ENCODE peak calls at places on chromosomes 11 and 22, in ten cellular contexts. One of them, this sample, is unnamed.

GRCh38 chr11:34601085-34601444 is 19.8 kb upstream of the EHF start:
- DNase-seq in neural progenitor cell: no peak
- DNase-seq in brain microvascular endothelial cell: no peak
- DNase-seq in RWPE1: no peak
- DNase-seq in cardiac muscle cell: no peak
- DNase-seq in kidney: no peak
- DNase-seq in psoas muscle: no peak
- DNase-seq in IMR-90: peak
- DNase-seq in testis: no peak
- DNase-seq in fibroblast of lung: peak
- DNase-seq in this sample: peak

GRCh38 chr11:62500066-62501035 is 46.3 kb downstream of the AHNAK start:
- DNase-seq in neural progenitor cell: no peak
- DNase-seq in brain microvascular endothelial cell: no peak
- DNase-seq in RWPE1: peak
- DNase-seq in cardiac muscle cell: no peak
- DNase-seq in kidney: no peak
- DNase-seq in psoas muscle: no peak
- DNase-seq in IMR-90: no peak
- DNase-seq in testis: no peak
- DNase-seq in fibroblast of lung: no peak
- DNase-seq in this sample: no peak

GRCh38 chr22:35549338-35549737 is 8.7 kb downstream of the RASD2 start:
- DNase-seq in neural progenitor cell: no peak
- DNase-seq in brain microvascular endothelial cell: no peak
- DNase-seq in RWPE1: no peak
- DNase-seq in cardiac muscle cell: no peak
- DNase-seq in kidney: no peak
- DNase-seq in psoas muscle: peak
- DNase-seq in IMR-90: no peak
- DNase-seq in testis: peak
- DNase-seq in fibroblast of lung: no peak
- DNase-seq in this sample: no peak

GRCh38 chr22:20130319-20130718 is 1.3 kb upstream of the ZDHHC8 start:
- DNase-seq in neural progenitor cell: no peak
- DNase-seq in brain microvascular endothelial cell: no peak
- DNase-seq in RWPE1: no peak
- DNase-seq in cardiac muscle cell: no peak
- DNase-seq in kidney: no peak
- DNase-seq in psoas muscle: no peak
- DNase-seq in IMR-90: no peak
- DNase-seq in testis: no peak
- DNase-seq in fibroblast of lung: no peak
- DNase-seq in this sample: no peak

GRCh38 chr11:15773024-15773423 is 583.3 kb downstream of the SOX6 start:
- DNase-seq in neural progenitor cell: no peak
- DNase-seq in brain microvascular endothelial cell: no peak
- DNase-seq in RWPE1: no peak
- DNase-seq in cardiac muscle cell: no peak
- DNase-seq in kidney: no peak
- DNase-seq in psoas muscle: no peak
- DNase-seq in IMR-90: no peak
- DNase-seq in testis: no peak
- DNase-seq in fibroblast of lung: no peak
- DNase-seq in this sample: no peak

GRCh38 chr22:28773461-28773867 is 969 bp downstream of the CCDC117 start:
- DNase-seq in neural progenitor cell: no peak
- DNase-seq in brain microvascular endothelial cell: no peak
- DNase-seq in RWPE1: peak
- DNase-seq in cardiac muscle cell: no peak
- DNase-seq in kidney: no peak
- DNase-seq in psoas muscle: no peak
- DNase-seq in IMR-90: peak
- DNase-seq in testis: no peak
- DNase-seq in fibroblast of lung: peak
- DNase-seq in this sample: no peak

GRCh38 chr22:44410396-44411056 is 87.5 kb downstream of the RTL6 start:
- DNase-seq in neural progenitor cell: no peak
- DNase-seq in brain microvascular endothelial cell: no peak
- DNase-seq in RWPE1: no peak
- DNase-seq in cardiac muscle cell: peak
- DNase-seq in kidney: peak
- DNase-seq in psoas muscle: no peak
- DNase-seq in IMR-90: no peak
- DNase-seq in testis: no peak
- DNase-seq in fibroblast of lung: no peak
- DNase-seq in this sample: no peak

GRCh38 chr11:27705873-27706820 is 5.9 kb upstream of the BDNF start:
- DNase-seq in neural progenitor cell: peak
- DNase-seq in brain microvascular endothelial cell: no peak
- DNase-seq in RWPE1: peak
- DNase-seq in cardiac muscle cell: peak
- DNase-seq in kidney: no peak
- DNase-seq in psoas muscle: no peak
- DNase-seq in IMR-90: peak
- DNase-seq in testis: peak
- DNase-seq in fibroblast of lung: peak
- DNase-seq in this sample: no peak

GRCh38 chr11:105000797-105001196 is 22.2 kb downstream of the CASP5 start:
- DNase-seq in neural progenitor cell: peak
- DNase-seq in brain microvascular endothelial cell: no peak
- DNase-seq in RWPE1: no peak
- DNase-seq in cardiac muscle cell: no peak
- DNase-seq in kidney: no peak
- DNase-seq in psoas muscle: no peak
- DNase-seq in IMR-90: no peak
- DNase-seq in testis: peak
- DNase-seq in fibroblast of lung: no peak
- DNase-seq in this sample: no peak

GRCh38 chr11:110077866-110078325 is 15.3 kb upstream of the ZC3H12C start:
- DNase-seq in neural progenitor cell: no peak
- DNase-seq in brain microvascular endothelial cell: peak
- DNase-seq in RWPE1: peak
- DNase-seq in cardiac muscle cell: no peak
- DNase-seq in kidney: no peak
- DNase-seq in psoas muscle: no peak
- DNase-seq in IMR-90: peak
- DNase-seq in testis: peak
- DNase-seq in fibroblast of lung: peak
- DNase-seq in this sample: no peak

GRCh38 chr11:8357891-8358566 is 94.4 kb upstream of the LMO1 start:
- DNase-seq in neural progenitor cell: no peak
- DNase-seq in brain microvascular endothelial cell: no peak
- DNase-seq in RWPE1: no peak
- DNase-seq in cardiac muscle cell: no peak
- DNase-seq in kidney: peak
- DNase-seq in psoas muscle: no peak
- DNase-seq in IMR-90: no peak
- DNase-seq in testis: no peak
- DNase-seq in fibroblast of lung: no peak
- DNase-seq in this sample: no peak

GRCh38 chr11:14549891-14550290 is 29.7 kb upstream of the PSMA1 start:
- DNase-seq in neural progenitor cell: no peak
- DNase-seq in brain microvascular endothelial cell: no peak
- DNase-seq in RWPE1: no peak
- DNase-seq in cardiac muscle cell: no peak
- DNase-seq in kidney: no peak
- DNase-seq in psoas muscle: no peak
- DNase-seq in IMR-90: no peak
- DNase-seq in testis: no peak
- DNase-seq in fibroblast of lung: no peak
- DNase-seq in this sample: no peak

GRCh38 chr11:130798280-130798679 is 118.0 kb downstream of the SNX19 start:
- DNase-seq in neural progenitor cell: no peak
- DNase-seq in brain microvascular endothelial cell: peak
- DNase-seq in RWPE1: peak
- DNase-seq in cardiac muscle cell: no peak
- DNase-seq in kidney: no peak
- DNase-seq in psoas muscle: no peak
- DNase-seq in IMR-90: peak
- DNase-seq in testis: no peak
- DNase-seq in fibroblast of lung: peak
- DNase-seq in this sample: peak

GRCh38 chr22:27499121-27499520 is 302.4 kb downstream of the MN1 start:
- DNase-seq in neural progenitor cell: no peak
- DNase-seq in brain microvascular endothelial cell: no peak
- DNase-seq in RWPE1: no peak
- DNase-seq in cardiac muscle cell: no peak
- DNase-seq in kidney: no peak
- DNase-seq in psoas muscle: no peak
- DNase-seq in IMR-90: no peak
- DNase-seq in testis: no peak
- DNase-seq in fibroblast of lung: peak
- DNase-seq in this sample: no peak

GRCh38 chr11:100727410-100727809 is 40.3 kb downstream of the ARHGAP42 start:
- DNase-seq in neural progenitor cell: no peak
- DNase-seq in brain microvascular endothelial cell: peak
- DNase-seq in RWPE1: no peak
- DNase-seq in cardiac muscle cell: peak
- DNase-seq in kidney: no peak
- DNase-seq in psoas muscle: peak
- DNase-seq in IMR-90: no peak
- DNase-seq in testis: no peak
- DNase-seq in fibroblast of lung: peak
- DNase-seq in this sample: no peak
- H3K27ac ChIP-seq in neural progenitor cell: no peak
- H3K27ac ChIP-seq in brain microvascular endothelial cell: no peak
- H3K27ac ChIP-seq in RWPE1: no peak
- H3K27ac ChIP-seq in cardiac muscle cell: peak
- H3K27ac ChIP-seq in kidney: no peak
- H3K27ac ChIP-seq in psoas muscle: peak
- H3K27ac ChIP-seq in IMR-90: no peak
- H3K27ac ChIP-seq in testis: no peak
- H3K27ac ChIP-seq in fibroblast of lung: no peak
- H3K27ac ChIP-seq in this sample: no peak

GRCh38 chr22:40583058-40583741 is 53.3 kb downstream of the MRTFA start:
- DNase-seq in neural progenitor cell: no peak
- DNase-seq in brain microvascular endothelial cell: no peak
- DNase-seq in RWPE1: no peak
- DNase-seq in cardiac muscle cell: no peak
- DNase-seq in kidney: no peak
- DNase-seq in psoas muscle: no peak
- DNase-seq in IMR-90: no peak
- DNase-seq in testis: no peak
- DNase-seq in fibroblast of lung: no peak
- DNase-seq in this sample: no peak
- TF ChIP-seq CTCF in neural progenitor cell: no peak
- TF ChIP-seq CTCF in brain microvascular endothelial cell: no peak
- TF ChIP-seq CTCF in RWPE1: no peak
- TF ChIP-seq CTCF in cardiac muscle cell: no peak
- TF ChIP-seq CTCF in kidney: no peak
- TF ChIP-seq CTCF in psoas muscle: no peak
- TF ChIP-seq CTCF in IMR-90: no peak
- TF ChIP-seq CTCF in testis: no peak
- TF ChIP-seq CTCF in fibroblast of lung: no peak
- TF ChIP-seq CTCF in this sample: no peak

GRCh38 chr22:46588279-46589140 is 31.7 kb upstream of the GRAMD4 start:
- DNase-seq in neural progenitor cell: peak
- DNase-seq in brain microvascular endothelial cell: no peak
- DNase-seq in RWPE1: no peak
- DNase-seq in cardiac muscle cell: peak
- DNase-seq in kidney: peak
- DNase-seq in psoas muscle: no peak
- DNase-seq in IMR-90: no peak
- DNase-seq in testis: no peak
- DNase-seq in fibroblast of lung: no peak
- DNase-seq in this sample: no peak

GRCh38 chr22:46590334-46590733 is 29.9 kb upstream of the GRAMD4 start:
- DNase-seq in neural progenitor cell: peak
- DNase-seq in brain microvascular endothelial cell: no peak
- DNase-seq in RWPE1: no peak
- DNase-seq in cardiac muscle cell: no peak
- DNase-seq in kidney: peak
- DNase-seq in psoas muscle: no peak
- DNase-seq in IMR-90: no peak
- DNase-seq in testis: no peak
- DNase-seq in fibroblast of lung: no peak
- DNase-seq in this sample: no peak

GRCh38 chr22:46589141-46589748 is 30.9 kb upstream of the GRAMD4 start:
- DNase-seq in neural progenitor cell: peak
- DNase-seq in brain microvascular endothelial cell: no peak
- DNase-seq in RWPE1: no peak
- DNase-seq in cardiac muscle cell: no peak
- DNase-seq in kidney: peak
- DNase-seq in psoas muscle: no peak
- DNase-seq in IMR-90: no peak
- DNase-seq in testis: no peak
- DNase-seq in fibroblast of lung: no peak
- DNase-seq in this sample: no peak

GRCh38 chr22:46591890-46592289 is 28.3 kb upstream of the GRAMD4 start:
- DNase-seq in neural progenitor cell: peak
- DNase-seq in brain microvascular endothelial cell: no peak
- DNase-seq in RWPE1: no peak
- DNase-seq in cardiac muscle cell: no peak
- DNase-seq in kidney: peak
- DNase-seq in psoas muscle: no peak
- DNase-seq in IMR-90: no peak
- DNase-seq in testis: no peak
- DNase-seq in fibroblast of lung: no peak
- DNase-seq in this sample: no peak

DNA sequence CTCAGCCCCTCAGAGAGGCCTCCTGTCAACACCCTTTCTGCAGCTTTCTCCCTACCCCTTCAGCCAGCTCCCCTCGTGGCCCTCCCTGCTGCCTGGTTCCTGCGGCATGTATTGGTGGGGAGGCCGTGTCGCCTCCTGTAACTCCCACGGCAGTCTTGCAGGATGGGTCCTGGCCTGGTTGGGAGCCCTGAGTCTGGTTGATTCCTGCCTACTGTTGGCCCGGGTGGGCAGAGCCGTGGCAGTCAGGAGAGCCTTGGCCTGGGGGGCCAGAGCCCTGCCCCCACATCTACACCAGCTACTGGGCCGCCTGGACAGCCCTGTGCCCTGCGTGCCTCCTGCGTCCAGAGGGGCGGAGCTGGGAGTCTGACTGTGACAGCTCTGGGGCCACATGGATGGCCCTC is 30.3 kb upstream of the GRAMD4 start:
- DNase-seq in neural progenitor cell: peak
- DNase-seq in brain microvascular endothelial cell: no peak
- DNase-seq in RWPE1: no peak
- DNase-seq in cardiac muscle cell: peak
- DNase-seq in kidney: peak
- DNase-seq in psoas muscle: no peak
- DNase-seq in IMR-90: no peak
- DNase-seq in testis: no peak
- DNase-seq in fibroblast of lung: no peak
- DNase-seq in this sample: no peak
- H3K27ac ChIP-seq in neural progenitor cell: no peak
- H3K27ac ChIP-seq in brain microvascular endothelial cell: no peak
- H3K27ac ChIP-seq in RWPE1: no peak
- H3K27ac ChIP-seq in cardiac muscle cell: peak
- H3K27ac ChIP-seq in kidney: peak
- H3K27ac ChIP-seq in psoas muscle: peak
- H3K27ac ChIP-seq in IMR-90: no peak
- H3K27ac ChIP-seq in testis: no peak
- H3K27ac ChIP-seq in fibroblast of lung: no peak
- H3K27ac ChIP-seq in this sample: no peak

DNA sequence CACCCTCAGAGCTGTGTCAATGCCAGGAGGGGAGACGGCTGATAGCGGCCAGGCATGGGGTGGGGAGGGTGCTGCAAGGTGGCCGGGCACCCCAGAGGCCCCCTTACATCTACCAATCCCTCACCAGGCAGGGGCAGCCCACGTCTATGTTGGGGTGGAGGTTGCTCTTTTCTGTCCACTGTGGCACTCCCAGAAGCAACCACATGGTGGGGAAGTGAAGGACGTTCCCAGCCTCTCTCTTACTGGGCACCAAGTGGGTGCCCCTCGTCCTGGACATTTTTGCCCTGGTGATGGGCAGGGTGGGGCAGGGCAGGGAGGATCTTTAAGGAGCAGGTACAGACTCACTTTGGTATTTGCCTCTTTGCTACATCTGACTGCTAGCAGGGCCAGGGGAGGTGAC is 47.5 kb downstream of the NECTIN1 start:
- DNase-seq in neural progenitor cell: no peak
- DNase-seq in brain microvascular endothelial cell: no peak
- DNase-seq in RWPE1: no peak
- DNase-seq in cardiac muscle cell: no peak
- DNase-seq in kidney: no peak
- DNase-seq in psoas muscle: no peak
- DNase-seq in IMR-90: no peak
- DNase-seq in testis: no peak
- DNase-seq in fibroblast of lung: no peak
- DNase-seq in this sample: no peak
- TF ChIP-seq CTCF in neural progenitor cell: peak
- TF ChIP-seq CTCF in brain microvascular endothelial cell: peak
- TF ChIP-seq CTCF in RWPE1: no peak
- TF ChIP-seq CTCF in cardiac muscle cell: peak
- TF ChIP-seq CTCF in kidney: no peak
- TF ChIP-seq CTCF in psoas muscle: no peak
- TF ChIP-seq CTCF in IMR-90: no peak
- TF ChIP-seq CTCF in testis: peak
- TF ChIP-seq CTCF in fibroblast of lung: no peak
- TF ChIP-seq CTCF in this sample: no peak

This sample was measured in AG04450.